ENCODE peak calls at places on chromosome 2, in eight cellular contexts. E is NCI-H1105 treated with DMSO at 0.1 percent for 48 hours; H is mammary epithelial cell; D is AG09319; P is LoVo; B is stimulated activated CD4-positive, alpha-beta T cell treated with anti-CD3 and anti-CD28 coated beads, Interleukin-12 subunit alpha, Interleukin-12 subunit beta, amount 100 ng/mL, for 4 hours; T is right lobe of liver; M is nephron progenitor cell. Y is an unnamed sample.

GRCh38 chr2:85783796-85784195 is 30.0 kb downstream of the ATOH8 start:
- DNase-seq in E (no peak), H (no peak), D (no peak), P (no peak), B (no peak), T (no peak), M (no peak), Y (no peak)

GRCh38 chr2:100984892-100985307 is 17.2 kb upstream of the RPL31 start:
- DNase-seq in E (peak), H (peak), D (peak), P (peak), B (peak), T (peak), M (peak), Y (no peak)

GRCh38 chr2:235766206-235766794 is 272.5 kb downstream of the AGAP1 start:
- DNase-seq in E (peak), H (peak), D (peak), P (peak), B (peak), T (peak), M (peak), Y (no peak)

GRCh38 chr2:172262486-172262885 is 159.8 kb upstream of the DLX2 start:
- DNase-seq in E (no peak), H (no peak), D (no peak), P (no peak), B (no peak), T (no peak), M (no peak), Y (no peak)

GRCh38 chr2:202577250-202578183 is 57.3 kb upstream of the FAM117B start:
- DNase-seq in E (peak), H (no peak), D (no peak), P (no peak), B (no peak), T (no peak), M (no peak), Y (no peak)

GRCh38 chr2:68248361-68248760 is 4.0 kb downstream of the PPP3R1 start:
- DNase-seq in E (no peak), H (no peak), D (no peak), P (no peak), B (no peak), T (no peak), M (no peak), Y (no peak)

GRCh38 chr2:139790807-139791206 is 1010.6 kb upstream of the NXPH2 start:
- DNase-seq in E (peak), H (peak), D (no peak), P (peak), B (no peak), T (no peak), M (no peak), Y (no peak)

GRCh38 chr2:106078091-106078490 is 116.0 kb downstream of the UXS1 start:
- DNase-seq in E (no peak), H (no peak), D (no peak), P (no peak), B (no peak), T (no peak), M (no peak), Y (no peak)

GRCh38 chr2:164328310-164328709 is 293.0 kb downstream of the GRB14 start:
- DNase-seq in E (no peak), H (no peak), D (no peak), P (no peak), B (no peak), T (no peak), M (no peak), Y (no peak)

GRCh38 chr2:216298719-216299118 is 73.6 kb downstream of the MARCHF4 start:
- DNase-seq in E (no peak), H (peak), D (no peak), P (no peak), B (no peak), T (no peak), M (no peak), Y (no peak)

GRCh38 chr2:117956036-117956791 is 57.7 kb downstream of the CCDC93 start:
- DNase-seq in E (no peak), H (no peak), D (no peak), P (no peak), B (no peak), T (no peak), M (no peak), Y (no peak)

GRCh38 chr2:161943012-161943411 is 131.0 kb downstream of the DPP4 start:
- DNase-seq in E (no peak), H (no peak), D (no peak), P (no peak), B (no peak), T (no peak), M (no peak), Y (no peak)

GRCh38 chr2:134728163-134728562 is 9.4 kb upstream of the TMEM163 start:
- DNase-seq in E (no peak), H (no peak), D (no peak), P (no peak), B (no peak), T (no peak), M (no peak), Y (no peak)

GRCh38 chr2:137535897-137536296 is 428.4 kb upstream of the HNMT start:
- DNase-seq in E (no peak), H (no peak), D (no peak), P (no peak), B (no peak), T (no peak), M (no peak), Y (no peak)

GRCh38 chr2:112876257-112876970 is 34.6 kb upstream of the IL37 start:
- DNase-seq in E (no peak), H (no peak), D (no peak), P (no peak), B (no peak), T (no peak), M (no peak), Y (no peak)

GRCh38 chr2:215355801-215356200 is 43.9 kb downstream of the ATIC start:
- DNase-seq in E (no peak), H (peak), D (no peak), P (no peak), B (no peak), T (no peak), M (no peak), Y (no peak)

GRCh38 chr2:132489150-132489549 is 72.5 kb downstream of the GPR39 start:
- DNase-seq in E (no peak), H (peak), D (no peak), P (no peak), B (no peak), T (no peak), M (peak), Y (no peak)

GRCh38 chr2:217908544-217908943 is 94.3 kb downstream of the TNS1 start:
- DNase-seq in E (no peak), H (no peak), D (no peak), P (no peak), B (no peak), T (no peak), M (no peak), Y (no peak)

GRCh38 chr2:160417745-160418397 is 75.7 kb downstream of the RBMS1 start:
- DNase-seq in E (no peak), H (peak), D (no peak), P (no peak), B (no peak), T (no peak), M (no peak), Y (no peak)

Y was measured in GM12878.